ENCODE peak calls at places on chromosome 7, in eight cellular contexts. One of them, this sample, is unnamed.

GRCh38 chr7:2109936-2110585 is 122.7 kb downstream of the MAD1L1 start:
- DNase-seq in cardiac muscle cell: peak; percentile 76
- DNase-seq in NB4: peak; percentile 87
- DNase-seq in glomerular endothelial cell: peak; percentile 58
- DNase-seq in PC-9: peak; percentile 78
- DNase-seq in amniotic stem cell: peak; percentile 78
- DNase-seq in activated CD4-positive, CD25-positive, alpha-beta regulatory T cell treated with anti-CD3 and anti-CD28 coated beads, Interleukin-2, amount 50 U/mL, for 72 hours: peak; percentile 62
- DNase-seq in breast epithelium: no peak
- DNase-seq in this sample: no peak

GRCh38 chr7:22587322-22587721 is 87.3 kb upstream of the STEAP1B start:
- DNase-seq in breast epithelium: no peak
- DNase-seq in PC-9: no peak
- DNase-seq in amniotic stem cell: no peak
- DNase-seq in activated CD4-positive, CD25-positive, alpha-beta regulatory T cell treated with anti-CD3 and anti-CD28 coated beads, Interleukin-2, amount 50 U/mL, for 72 hours: no peak
- DNase-seq in cardiac muscle cell: peak; percentile 77
- DNase-seq in glomerular endothelial cell: no peak
- DNase-seq in NB4: peak; percentile 53
- DNase-seq in this sample: no peak

GRCh38 chr7:73577627-73578341 is 595 bp downstream of the TBL2 start:
- DNase-seq in glomerular endothelial cell: no peak
- DNase-seq in cardiac muscle cell: peak; percentile 28
- DNase-seq in breast epithelium: no peak
- DNase-seq in activated CD4-positive, CD25-positive, alpha-beta regulatory T cell treated with anti-CD3 and anti-CD28 coated beads, Interleukin-2, amount 50 U/mL, for 72 hours: no peak
- DNase-seq in amniotic stem cell: no peak
- DNase-seq in NB4: peak; percentile 54
- DNase-seq in PC-9: no peak
- DNase-seq in this sample: no peak

GRCh38 chr7:120988591-120989299 is at the start of gene CPED1:
- DNase-seq in activated CD4-positive, CD25-positive, alpha-beta regulatory T cell treated with anti-CD3 and anti-CD28 coated beads, Interleukin-2, amount 50 U/mL, for 72 hours: peak; percentile 32
- DNase-seq in cardiac muscle cell: peak; percentile 81
- DNase-seq in amniotic stem cell: peak; percentile 43
- DNase-seq in glomerular endothelial cell: no peak
- DNase-seq in breast epithelium: peak; percentile 24
- DNase-seq in NB4: peak; percentile 55
- DNase-seq in PC-9: peak; percentile 43
- DNase-seq in this sample: no peak

GRCh38 chr7:134448359-134449229 is 10.3 kb downstream of the AKR1B1 start:
- DNase-seq in NB4: peak; percentile 43
- DNase-seq in cardiac muscle cell: peak; percentile 86
- DNase-seq in breast epithelium: no peak
- DNase-seq in amniotic stem cell: peak; percentile 60
- DNase-seq in PC-9: peak; percentile 84
- DNase-seq in activated CD4-positive, CD25-positive, alpha-beta regulatory T cell treated with anti-CD3 and anti-CD28 coated beads, Interleukin-2, amount 50 U/mL, for 72 hours: no peak
- DNase-seq in glomerular endothelial cell: peak; percentile 56
- DNase-seq in this sample: no peak

GRCh38 chr7:32860096-32860495 is 31.5 kb downstream of the KBTBD2 start:
- DNase-seq in PC-9: no peak
- DNase-seq in NB4: no peak
- DNase-seq in glomerular endothelial cell: no peak
- DNase-seq in breast epithelium: no peak
- DNase-seq in cardiac muscle cell: no peak
- DNase-seq in activated CD4-positive, CD25-positive, alpha-beta regulatory T cell treated with anti-CD3 and anti-CD28 coated beads, Interleukin-2, amount 50 U/mL, for 72 hours: no peak
- DNase-seq in amniotic stem cell: no peak
- DNase-seq in this sample: no peak

GRCh38 chr7:1992554-1992953 is 240.2 kb downstream of the MAD1L1 start:
- DNase-seq in NB4: no peak
- DNase-seq in PC-9: no peak
- DNase-seq in activated CD4-positive, CD25-positive, alpha-beta regulatory T cell treated with anti-CD3 and anti-CD28 coated beads, Interleukin-2, amount 50 U/mL, for 72 hours: no peak
- DNase-seq in breast epithelium: no peak
- DNase-seq in glomerular endothelial cell: no peak
- DNase-seq in cardiac muscle cell: no peak
- DNase-seq in amniotic stem cell: no peak
- DNase-seq in this sample: no peak

GRCh38 chr7:23266918-23267317 is 20.3 kb downstream of the GPNMB start:
- DNase-seq in activated CD4-positive, CD25-positive, alpha-beta regulatory T cell treated with anti-CD3 and anti-CD28 coated beads, Interleukin-2, amount 50 U/mL, for 72 hours: no peak
- DNase-seq in amniotic stem cell: no peak
- DNase-seq in PC-9: no peak
- DNase-seq in cardiac muscle cell: no peak
- DNase-seq in NB4: no peak
- DNase-seq in breast epithelium: no peak
- DNase-seq in glomerular endothelial cell: no peak
- DNase-seq in this sample: no peak

GRCh38 chr7:43076189-43076605 is 36.2 kb upstream of the HECW1 start:
- DNase-seq in cardiac muscle cell: no peak
- DNase-seq in breast epithelium: no peak
- DNase-seq in PC-9: no peak
- DNase-seq in activated CD4-positive, CD25-positive, alpha-beta regulatory T cell treated with anti-CD3 and anti-CD28 coated beads, Interleukin-2, amount 50 U/mL, for 72 hours: no peak
- DNase-seq in amniotic stem cell: no peak
- DNase-seq in NB4: no peak
- DNase-seq in glomerular endothelial cell: no peak
- DNase-seq in this sample: no peak

GRCh38 chr7:155741805-155742204 is 70.5 kb downstream of the SHH start:
- DNase-seq in amniotic stem cell: no peak
- DNase-seq in NB4: no peak
- DNase-seq in activated CD4-positive, CD25-positive, alpha-beta regulatory T cell treated with anti-CD3 and anti-CD28 coated beads, Interleukin-2, amount 50 U/mL, for 72 hours: no peak
- DNase-seq in breast epithelium: no peak
- DNase-seq in PC-9: no peak
- DNase-seq in glomerular endothelial cell: no peak
- DNase-seq in cardiac muscle cell: no peak
- DNase-seq in this sample: no peak

GRCh38 chr7:31687024-31687423 is at the start of gene PPP1R17:
- DNase-seq in amniotic stem cell: no peak
- DNase-seq in NB4: no peak
- DNase-seq in glomerular endothelial cell: no peak
- DNase-seq in breast epithelium: no peak
- DNase-seq in activated CD4-positive, CD25-positive, alpha-beta regulatory T cell treated with anti-CD3 and anti-CD28 coated beads, Interleukin-2, amount 50 U/mL, for 72 hours: no peak
- DNase-seq in PC-9: no peak
- DNase-seq in cardiac muscle cell: peak; percentile 10
- DNase-seq in this sample: no peak

GRCh38 chr7:20831976-20832375 is 45.3 kb upstream of the SP8 start:
- DNase-seq in PC-9: no peak
- DNase-seq in NB4: no peak
- DNase-seq in breast epithelium: no peak
- DNase-seq in cardiac muscle cell: no peak
- DNase-seq in glomerular endothelial cell: no peak
- DNase-seq in activated CD4-positive, CD25-positive, alpha-beta regulatory T cell treated with anti-CD3 and anti-CD28 coated beads, Interleukin-2, amount 50 U/mL, for 72 hours: no peak
- DNase-seq in amniotic stem cell: no peak
- DNase-seq in this sample: peak; percentile 7

GRCh38 chr7:66125052-66125694 is 10.5 kb downstream of the CRCP start:
- DNase-seq in activated CD4-positive, CD25-positive, alpha-beta regulatory T cell treated with anti-CD3 and anti-CD28 coated beads, Interleukin-2, amount 50 U/mL, for 72 hours: no peak
- DNase-seq in NB4: peak; percentile 32
- DNase-seq in breast epithelium: no peak
- DNase-seq in cardiac muscle cell: no peak
- DNase-seq in glomerular endothelial cell: no peak
- DNase-seq in amniotic stem cell: no peak
- DNase-seq in PC-9: no peak
- DNase-seq in this sample: no peak

GRCh38 chr7:47502240-47502877 is 79.6 kb downstream of the TNS3 start:
- DNase-seq in PC-9: no peak
- DNase-seq in cardiac muscle cell: no peak
- DNase-seq in glomerular endothelial cell: no peak
- DNase-seq in NB4: no peak
- DNase-seq in breast epithelium: no peak
- DNase-seq in amniotic stem cell: no peak
- DNase-seq in activated CD4-positive, CD25-positive, alpha-beta regulatory T cell treated with anti-CD3 and anti-CD28 coated beads, Interleukin-2, amount 50 U/mL, for 72 hours: no peak
- DNase-seq in this sample: no peak

GRCh38 chr7:94525917-94526316 is 16.3 kb downstream of the CASD1 start:
- DNase-seq in NB4: no peak
- DNase-seq in cardiac muscle cell: no peak
- DNase-seq in PC-9: no peak
- DNase-seq in amniotic stem cell: no peak
- DNase-seq in activated CD4-positive, CD25-positive, alpha-beta regulatory T cell treated with anti-CD3 and anti-CD28 coated beads, Interleukin-2, amount 50 U/mL, for 72 hours: no peak
- DNase-seq in breast epithelium: no peak
- DNase-seq in glomerular endothelial cell: no peak
- DNase-seq in this sample: no peak

GRCh38 chr7:141960687-141961422 is 12.7 kb downstream of the TAS2R38 start:
- DNase-seq in PC-9: no peak
- DNase-seq in cardiac muscle cell: no peak
- DNase-seq in glomerular endothelial cell: no peak
- DNase-seq in NB4: peak; percentile 90
- DNase-seq in breast epithelium: no peak
- DNase-seq in amniotic stem cell: no peak
- DNase-seq in activated CD4-positive, CD25-positive, alpha-beta regulatory T cell treated with anti-CD3 and anti-CD28 coated beads, Interleukin-2, amount 50 U/mL, for 72 hours: no peak
- DNase-seq in this sample: no peak